ENCODE peak calls at places on chromosomes 12 and 14, in nine cellular contexts. R is upper lobe of left lung, D is cardiac muscle cell, S is neural progenitor cell, K is astrocyte of the spinal cord, Z is prostate gland, L is fibroblast of mammary gland, E is AG09309, Q is foreskin fibroblast. X is an unnamed sample.

GRCh38 chr14:30864934-30865333 is 9.4 kb upstream of the COCH start:
- DNase-seq in R (no peak), D (no peak), S (no peak), K (no peak), Z (no peak), L (no peak), E (no peak), Q (no peak), X (no peak)

GRCh38 chr14:68377459-68377858 is 415.4 kb downstream of the ZFP36L1 start:
- DNase-seq in R (peak), D (peak), S (peak), K (no peak), Z (no peak), L (peak), E (no peak), Q (no peak), X (no peak)

GRCh38 chr14:35369701-35370191 is 34.8 kb downstream of the NFKBIA start:
- DNase-seq in R (no peak), D (no peak), S (no peak), K (peak), Z (peak), L (peak), E (no peak), Q (no peak), X (no peak)

GRCh38 chr14:57999471-57999870 is 133.6 kb upstream of the SLC35F4 start:
- DNase-seq in R (no peak), D (no peak), S (no peak), K (no peak), Z (no peak), L (peak), E (no peak), Q (no peak), X (no peak)

GRCh38 chr14:32524609-32525391 is 195.7 kb downstream of the AKAP6 start:
- DNase-seq in R (no peak), D (peak), S (no peak), K (peak), Z (no peak), L (peak), E (no peak), Q (no peak), X (no peak)

GRCh38 chr12:68106160-68106559 is 53.4 kb downstream of the IFNG start:
- DNase-seq in R (no peak), D (peak), S (no peak), K (peak), Z (no peak), L (peak), E (peak), Q (peak), X (peak)

GRCh38 chr12:115785548-115785947 is 491.9 kb downstream of the MED13L start:
- DNase-seq in R (no peak), D (no peak), S (no peak), K (no peak), Z (no peak), L (no peak), E (no peak), Q (no peak), X (no peak)

GRCh38 chr12:26100966-26101744 is 23.7 kb downstream of the BHLHE41 start:
- DNase-seq in R (no peak), D (no peak), S (no peak), K (no peak), Z (peak), L (no peak), E (no peak), Q (no peak), X (no peak)

GRCh38 chr12:12779529-12779928 is 5.9 kb upstream of the APOLD1 start:
- DNase-seq in R (no peak), D (peak), S (no peak), K (peak), Z (no peak), L (peak), E (peak), Q (peak), X (peak)

GRCh38 chr14:38211258-38211735 is 3.6 kb downstream of the SSTR1 start:
- DNase-seq in R (no peak), D (peak), S (peak), K (no peak), Z (no peak), L (peak), E (no peak), Q (no peak), X (no peak)
- H3K4me3 ChIP-seq in R (peak), D (no peak), S (peak), K (peak), Z (no peak), L (peak), E (peak), Q (peak), X (peak)

GRCh38 chr14:85533821-85534271 is 3.9 kb downstream of the FLRT2 start:
- DNase-seq in R (no peak), D (peak), S (no peak), K (peak), Z (no peak), L (peak), E (no peak), Q (no peak), X (no peak)
- H3K4me3 ChIP-seq in R (no peak), D (peak), S (peak), K (peak), Z (peak), L (peak), E (peak), Q (peak), X (peak)

DNA sequence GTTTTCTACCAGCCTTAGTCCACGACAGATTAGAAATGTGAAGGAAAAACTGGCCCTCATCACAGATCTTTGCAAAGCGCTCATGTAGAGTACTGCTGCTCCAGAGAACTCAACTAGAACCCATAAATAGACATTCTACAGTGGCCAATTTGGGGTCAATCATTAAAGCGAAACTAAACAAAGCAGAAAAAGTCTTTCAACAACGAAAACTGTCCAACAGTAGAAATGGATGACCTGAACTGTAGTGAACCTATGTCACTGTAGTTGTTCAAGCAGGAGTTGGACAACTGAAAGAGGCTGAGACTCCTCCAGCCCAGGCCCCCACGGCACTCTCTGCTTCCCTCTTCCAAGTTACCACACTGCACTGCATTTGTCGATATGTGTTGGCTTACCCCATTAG is 472.6 kb downstream of the BCAT1 start:
- DNase-seq in R (no peak), D (no peak), S (no peak), K (no peak), Z (no peak), L (no peak), E (no peak), Q (no peak), X (no peak)
- H3K4me3 ChIP-seq in R (no peak), D (no peak), S (no peak), K (no peak), Z (no peak), L (no peak), E (no peak), Q (no peak), X (no peak)

GRCh38 chr12:53456654-53457366 is 4.9 kb downstream of the PCBP2 start:
- DNase-seq in R (no peak), D (no peak), S (no peak), K (no peak), Z (no peak), L (no peak), E (no peak), Q (no peak), X (no peak)

GRCh38 chr12:53452159-53453077 is 516 bp downstream of the PCBP2 start:
- DNase-seq in R (peak), D (peak), S (peak), K (peak), Z (peak), L (peak), E (peak), Q (peak), X (peak)

GRCh38 chr12:53453953-53454640 is 2.2 kb downstream of the PCBP2 start:
- DNase-seq in R (no peak), D (no peak), S (no peak), K (no peak), Z (no peak), L (peak), E (no peak), Q (no peak), X (no peak)

GRCh38 chr12:53451661-53452158 is at the start of gene PCBP2:
- DNase-seq in R (peak), D (peak), S (peak), K (peak), Z (peak), L (peak), E (peak), Q (peak), X (peak)

DNA sequence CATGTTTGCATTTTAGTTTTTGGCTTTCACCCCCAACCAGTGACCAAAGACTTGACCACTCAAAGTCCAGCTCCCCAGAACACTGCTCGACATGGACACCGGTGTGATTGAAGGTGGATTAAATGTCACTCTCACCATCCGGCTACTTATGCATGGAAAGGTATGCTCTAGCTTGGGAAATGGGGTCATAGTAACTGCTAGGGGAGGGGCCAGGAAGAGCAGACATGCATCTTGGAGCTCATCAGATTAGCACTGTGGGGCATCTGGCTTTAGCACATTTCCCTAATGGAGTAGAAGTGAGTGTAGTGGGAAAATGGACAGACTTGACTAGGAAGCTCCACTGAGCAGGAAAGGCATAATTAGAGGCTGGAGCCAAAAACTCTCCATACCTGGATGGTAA is 2.8 kb downstream of the PCBP2 start:
- DNase-seq in R (no peak), D (no peak), S (peak), K (no peak), Z (no peak), L (no peak), E (no peak), Q (no peak), X (no peak)
- H3K4me3 ChIP-seq in R (no peak), D (no peak), S (peak), K (no peak), Z (no peak), L (peak), E (no peak), Q (peak), X (no peak)

DNA sequence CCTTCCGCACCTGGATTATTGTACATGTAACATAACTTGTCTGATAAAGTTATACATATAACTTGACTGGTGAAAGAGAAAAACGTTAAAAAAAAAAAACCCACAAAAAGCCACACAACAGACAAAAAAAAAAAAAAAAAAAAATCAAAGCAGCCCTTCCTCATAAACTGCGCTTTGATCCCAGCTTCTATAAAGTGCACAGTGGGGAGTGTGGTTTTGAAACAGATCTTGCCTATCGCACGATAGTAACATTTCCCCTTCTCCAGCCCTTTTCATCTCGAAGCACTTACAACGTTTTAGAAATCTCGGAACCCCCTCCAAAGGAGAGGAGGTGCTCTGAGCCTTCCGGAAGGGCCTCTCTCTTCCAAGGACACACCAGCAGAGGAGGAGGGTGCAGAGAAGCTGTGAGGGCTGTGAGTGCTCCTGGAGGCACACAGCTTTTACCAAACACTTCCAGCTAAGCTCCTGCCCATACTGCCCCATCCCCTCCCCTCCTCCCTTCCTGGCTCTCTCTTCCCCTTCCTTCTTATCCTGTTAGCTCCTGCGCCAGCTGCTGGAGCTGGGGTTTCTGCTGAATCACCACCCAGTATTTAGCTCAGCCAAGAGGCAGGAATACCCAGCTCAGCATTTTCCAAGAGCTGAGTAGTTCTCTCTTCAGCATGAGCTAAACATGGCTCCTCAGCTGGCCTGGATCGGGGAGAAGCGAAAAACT is 28.4 kb downstream of the SLC7A8 start:
- DNase-seq in R (peak), D (peak), S (peak), K (peak), Z (peak), L (peak), E (peak), Q (peak), X (peak)
- H3K4me3 ChIP-seq in R (no peak), D (no peak), S (no peak), K (no peak), Z (no peak), L (no peak), E (no peak), Q (peak), X (no peak)

DNA sequence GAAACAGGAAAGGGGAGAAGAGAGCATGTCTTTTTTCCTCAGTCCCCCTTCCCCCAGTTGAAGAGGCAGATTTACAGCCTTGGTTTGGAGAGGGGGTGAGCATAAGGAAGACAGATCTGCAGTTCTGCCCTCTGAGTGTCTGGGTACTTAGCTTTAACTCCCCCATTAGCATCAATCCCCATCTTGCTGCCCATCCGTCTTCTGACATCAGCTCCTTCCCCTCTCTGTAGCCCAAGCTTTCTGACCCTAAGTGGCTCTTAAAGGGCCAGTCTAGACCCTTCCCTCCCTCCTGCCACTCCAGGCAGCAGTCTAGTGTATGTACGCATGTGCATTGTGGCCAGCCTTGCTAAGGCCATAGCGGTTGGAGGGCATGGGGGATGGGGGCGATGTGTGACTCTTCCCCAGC is 7.3 kb downstream of the GPR84 start:
- DNase-seq in R (no peak), D (no peak), S (peak), K (no peak), Z (no peak), L (no peak), E (no peak), Q (no peak), X (no peak)
- H3K4me3 ChIP-seq in R (no peak), D (no peak), S (peak), K (no peak), Z (no peak), L (no peak), E (no peak), Q (no peak), X (no peak)